ENCODE peak calls at places on chromosomes 1 and 21, in nine cellular contexts. One of them, this sample, is unnamed.

GRCh38 chr1:6180215-6180577 is at the start of gene CHD5:
- DNase-seq in endodermal cell: peak; percentile 80
- DNase-seq in heart right ventricle: no peak
- DNase-seq in suprapubic skin: no peak
- DNase-seq in psoas muscle: no peak
- DNase-seq in adrenal gland: no peak
- DNase-seq in cardiac muscle cell: no peak
- DNase-seq in fibroblast of lung: no peak
- DNase-seq in HepG2: no peak
- DNase-seq in this sample: no peak

GRCh38 chr1:34926894-34927293 is 2.6 kb downstream of the DLGAP3 start:
- DNase-seq in endodermal cell: peak; percentile 59
- DNase-seq in heart right ventricle: no peak
- DNase-seq in suprapubic skin: no peak
- DNase-seq in psoas muscle: no peak
- DNase-seq in adrenal gland: no peak
- DNase-seq in cardiac muscle cell: no peak
- DNase-seq in fibroblast of lung: no peak
- DNase-seq in HepG2: no peak
- DNase-seq in this sample: no peak

GRCh38 chr1:225879521-225880209 is 2.5 kb downstream of the TMEM63A start:
- DNase-seq in endodermal cell: no peak
- DNase-seq in heart right ventricle: no peak
- DNase-seq in suprapubic skin: no peak
- DNase-seq in psoas muscle: no peak
- DNase-seq in adrenal gland: no peak
- DNase-seq in cardiac muscle cell: no peak
- DNase-seq in fibroblast of lung: no peak
- DNase-seq in HepG2: peak; percentile 21
- DNase-seq in this sample: peak; percentile 10

GRCh38 chr1:43235451-43236121 is 34.2 kb upstream of the TMEM125 start:
- DNase-seq in endodermal cell: no peak
- DNase-seq in heart right ventricle: no peak
- DNase-seq in suprapubic skin: no peak
- DNase-seq in psoas muscle: no peak
- DNase-seq in adrenal gland: no peak
- DNase-seq in cardiac muscle cell: no peak
- DNase-seq in fibroblast of lung: no peak
- DNase-seq in HepG2: no peak
- DNase-seq in this sample: no peak

GRCh38 chr1:183807549-183808168 is 2.7 kb downstream of the RGL1 start:
- DNase-seq in endodermal cell: no peak
- DNase-seq in heart right ventricle: no peak
- DNase-seq in suprapubic skin: no peak
- DNase-seq in psoas muscle: no peak
- DNase-seq in adrenal gland: no peak
- DNase-seq in cardiac muscle cell: peak; percentile 33
- DNase-seq in fibroblast of lung: peak; percentile 60
- DNase-seq in HepG2: no peak
- DNase-seq in this sample: peak; percentile 13

GRCh38 chr1:116515702-116516101 is 55.1 kb downstream of the CD58 start:
- DNase-seq in endodermal cell: no peak
- DNase-seq in heart right ventricle: no peak
- DNase-seq in suprapubic skin: no peak
- DNase-seq in psoas muscle: no peak
- DNase-seq in adrenal gland: no peak
- DNase-seq in cardiac muscle cell: no peak
- DNase-seq in fibroblast of lung: no peak
- DNase-seq in HepG2: no peak
- DNase-seq in this sample: no peak

GRCh38 chr1:21869620-21870121 is 57.6 kb downstream of the LDLRAD2 start:
- DNase-seq in endodermal cell: no peak
- DNase-seq in heart right ventricle: peak; percentile 82
- DNase-seq in suprapubic skin: no peak
- DNase-seq in psoas muscle: peak; percentile 88
- DNase-seq in adrenal gland: peak; percentile 82
- DNase-seq in cardiac muscle cell: peak; percentile 84
- DNase-seq in fibroblast of lung: peak; percentile 76
- DNase-seq in HepG2: peak; percentile 20
- DNase-seq in this sample: peak; percentile 79

GRCh38 chr1:60878323-60878722 is 204.0 kb upstream of the NFIA start:
- DNase-seq in endodermal cell: no peak
- DNase-seq in heart right ventricle: no peak
- DNase-seq in suprapubic skin: no peak
- DNase-seq in psoas muscle: no peak
- DNase-seq in adrenal gland: no peak
- DNase-seq in cardiac muscle cell: no peak
- DNase-seq in fibroblast of lung: no peak
- DNase-seq in HepG2: no peak
- DNase-seq in this sample: no peak

GRCh38 chr1:84923317-84923716 is 30.3 kb upstream of the LPAR3 start:
- DNase-seq in endodermal cell: no peak
- DNase-seq in heart right ventricle: no peak
- DNase-seq in suprapubic skin: no peak
- DNase-seq in psoas muscle: no peak
- DNase-seq in adrenal gland: no peak
- DNase-seq in cardiac muscle cell: no peak
- DNase-seq in fibroblast of lung: no peak
- DNase-seq in HepG2: no peak
- DNase-seq in this sample: no peak

GRCh38 chr1:79848316-79848715 is 841.8 kb upstream of the ADGRL4 start:
- DNase-seq in endodermal cell: no peak
- DNase-seq in heart right ventricle: no peak
- DNase-seq in suprapubic skin: no peak
- DNase-seq in psoas muscle: no peak
- DNase-seq in adrenal gland: no peak
- DNase-seq in cardiac muscle cell: no peak
- DNase-seq in fibroblast of lung: no peak
- DNase-seq in HepG2: no peak
- DNase-seq in this sample: no peak

GRCh38 chr1:155052412-155053400 is 1.6 kb downstream of the ADAM15 start:
- DNase-seq in endodermal cell: peak; percentile 59
- DNase-seq in heart right ventricle: peak; percentile 85
- DNase-seq in suprapubic skin: no peak
- DNase-seq in psoas muscle: peak; percentile 71
- DNase-seq in adrenal gland: no peak
- DNase-seq in cardiac muscle cell: no peak
- DNase-seq in fibroblast of lung: no peak
- DNase-seq in HepG2: no peak
- DNase-seq in this sample: no peak

GRCh38 chr1:168287237-168287664 is 6.6 kb downstream of the TBX19 start:
- DNase-seq in endodermal cell: no peak
- DNase-seq in heart right ventricle: no peak
- DNase-seq in suprapubic skin: no peak
- DNase-seq in psoas muscle: no peak
- DNase-seq in adrenal gland: no peak
- DNase-seq in cardiac muscle cell: peak; percentile 66
- DNase-seq in fibroblast of lung: peak; percentile 57
- DNase-seq in HepG2: no peak
- DNase-seq in this sample: no peak

GRCh38 chr1:96340688-96341087 is 380.9 kb upstream of the PTBP2 start:
- DNase-seq in endodermal cell: no peak
- DNase-seq in heart right ventricle: no peak
- DNase-seq in suprapubic skin: no peak
- DNase-seq in psoas muscle: no peak
- DNase-seq in adrenal gland: no peak
- DNase-seq in cardiac muscle cell: no peak
- DNase-seq in fibroblast of lung: no peak
- DNase-seq in HepG2: no peak
- DNase-seq in this sample: no peak

GRCh38 chr1:221869759-221870158 is 127.9 kb upstream of the DUSP10 start:
- DNase-seq in endodermal cell: no peak
- DNase-seq in heart right ventricle: no peak
- DNase-seq in suprapubic skin: no peak
- DNase-seq in psoas muscle: no peak
- DNase-seq in adrenal gland: no peak
- DNase-seq in cardiac muscle cell: peak; percentile 15
- DNase-seq in fibroblast of lung: peak; percentile 72
- DNase-seq in HepG2: no peak
- DNase-seq in this sample: no peak

GRCh38 chr1:66951513-66951912 is 26.7 kb downstream of the MIER1 start:
- DNase-seq in endodermal cell: no peak
- DNase-seq in heart right ventricle: no peak
- DNase-seq in suprapubic skin: no peak
- DNase-seq in psoas muscle: no peak
- DNase-seq in adrenal gland: no peak
- DNase-seq in cardiac muscle cell: peak; percentile 51
- DNase-seq in fibroblast of lung: peak; percentile 25
- DNase-seq in HepG2: no peak
- DNase-seq in this sample: no peak

GRCh38 chr1:239232921-239233320 is 153.4 kb upstream of the CHRM3 start:
- DNase-seq in endodermal cell: no peak
- DNase-seq in heart right ventricle: no peak
- DNase-seq in suprapubic skin: no peak
- DNase-seq in psoas muscle: no peak
- DNase-seq in adrenal gland: no peak
- DNase-seq in cardiac muscle cell: no peak
- DNase-seq in fibroblast of lung: no peak
- DNase-seq in HepG2: no peak
- DNase-seq in this sample: no peak
- TF ChIP-seq CTCF in endodermal cell: no peak
- TF ChIP-seq CTCF in heart right ventricle: no peak
- TF ChIP-seq CTCF in suprapubic skin: no peak
- TF ChIP-seq CTCF in psoas muscle: no peak
- TF ChIP-seq CTCF in adrenal gland: no peak
- TF ChIP-seq CTCF in cardiac muscle cell: no peak
- TF ChIP-seq CTCF in fibroblast of lung: no peak
- TF ChIP-seq CTCF in HepG2: no peak
- TF ChIP-seq CTCF in this sample: no peak

GRCh38 chr21:26836546-26836945 is 8.7 kb downstream of the ADAMTS1 start:
- DNase-seq in endodermal cell: no peak
- DNase-seq in heart right ventricle: no peak
- DNase-seq in suprapubic skin: no peak
- DNase-seq in psoas muscle: no peak
- DNase-seq in adrenal gland: no peak
- DNase-seq in cardiac muscle cell: peak; percentile 29
- DNase-seq in fibroblast of lung: peak; percentile 32
- DNase-seq in HepG2: no peak
- DNase-seq in this sample: no peak
- H3K36me3 ChIP-seq in endodermal cell: peaks cover 56% of the 10 kb centered on the region
- H3K36me3 ChIP-seq in heart right ventricle: no peaks in the 10 kb centered on the region
- H3K36me3 ChIP-seq in suprapubic skin: peaks cover 40% of the 10 kb centered on the region
- H3K36me3 ChIP-seq in psoas muscle: peaks cover 8% of the 10 kb centered on the region
- H3K36me3 ChIP-seq in adrenal gland: no peaks in the 10 kb centered on the region
- H3K36me3 ChIP-seq in cardiac muscle cell: peaks cover 57% of the 10 kb centered on the region
- H3K36me3 ChIP-seq in fibroblast of lung: peaks cover 28% of the 10 kb centered on the region
- H3K36me3 ChIP-seq in HepG2: no peaks in the 10 kb centered on the region
- H3K36me3 ChIP-seq in this sample: peaks cover 54% of the 10 kb centered on the region

GRCh38 chr1:26999440-26999987 is 6.0 kb downstream of the TRNP1 start:
- DNase-seq in endodermal cell: peak; percentile 95
- DNase-seq in heart right ventricle: peak; percentile 78
- DNase-seq in suprapubic skin: peak; percentile 76
- DNase-seq in psoas muscle: peak; percentile 77
- DNase-seq in adrenal gland: no peak
- DNase-seq in cardiac muscle cell: peak; percentile 99
- DNase-seq in fibroblast of lung: peak; percentile 98
- DNase-seq in HepG2: peak; percentile 77
- DNase-seq in this sample: peak; percentile 63

GRCh38 chr1:27000817-27001460 is 7.4 kb downstream of the TRNP1 start:
- DNase-seq in endodermal cell: peak; percentile 50
- DNase-seq in heart right ventricle: no peak
- DNase-seq in suprapubic skin: no peak
- DNase-seq in psoas muscle: no peak
- DNase-seq in adrenal gland: no peak
- DNase-seq in cardiac muscle cell: peak; percentile 62
- DNase-seq in fibroblast of lung: no peak
- DNase-seq in HepG2: no peak
- DNase-seq in this sample: no peak

GRCh38 chr1:26998319-26999300 is 5.1 kb downstream of the TRNP1 start:
- DNase-seq in endodermal cell: peak; percentile 70
- DNase-seq in heart right ventricle: no peak
- DNase-seq in suprapubic skin: peak; percentile 67
- DNase-seq in psoas muscle: no peak
- DNase-seq in adrenal gland: no peak
- DNase-seq in cardiac muscle cell: peak; percentile 44
- DNase-seq in fibroblast of lung: peak; percentile 55
- DNase-seq in HepG2: no peak
- DNase-seq in this sample: no peak

GRCh38 chr1:27001570-27002360 is 8.3 kb downstream of the TRNP1 start:
- DNase-seq in endodermal cell: peak; percentile 61
- DNase-seq in heart right ventricle: peak; percentile 54
- DNase-seq in suprapubic skin: no peak
- DNase-seq in psoas muscle: peak; percentile 64
- DNase-seq in adrenal gland: no peak
- DNase-seq in cardiac muscle cell: peak; percentile 71
- DNase-seq in fibroblast of lung: peak; percentile 66
- DNase-seq in HepG2: peak; percentile 50
- DNase-seq in this sample: no peak

GRCh38 chr1:27000092-27000816 is 6.8 kb downstream of the TRNP1 start:
- DNase-seq in endodermal cell: peak; percentile 44
- DNase-seq in heart right ventricle: no peak
- DNase-seq in suprapubic skin: no peak
- DNase-seq in psoas muscle: no peak
- DNase-seq in adrenal gland: no peak
- DNase-seq in cardiac muscle cell: no peak
- DNase-seq in fibroblast of lung: peak; percentile 66
- DNase-seq in HepG2: no peak
- DNase-seq in this sample: no peak
- H3K27ac ChIP-seq in endodermal cell: peak overlapping the region; percentile 92
- H3K27ac ChIP-seq in heart right ventricle: peak overlapping the region; percentile 58
- H3K27ac ChIP-seq in suprapubic skin: peak overlapping the region; percentile 90
- H3K27ac ChIP-seq in psoas muscle: peak overlapping the region; percentile 23
- H3K27ac ChIP-seq in adrenal gland: no peak overlapping the region
- H3K27ac ChIP-seq in cardiac muscle cell: peak overlapping the region; percentile 93
- H3K27ac ChIP-seq in fibroblast of lung: peak overlapping the region; percentile 84
- H3K27ac ChIP-seq in HepG2: no peak overlapping the region
- H3K27ac ChIP-seq in this sample: peak overlapping the region; percentile 65

GRCh38 chr1:236315518-236315917 is 33.8 kb upstream of the ERO1B start:
- DNase-seq in endodermal cell: no peak
- DNase-seq in heart right ventricle: no peak
- DNase-seq in suprapubic skin: no peak
- DNase-seq in psoas muscle: no peak
- DNase-seq in adrenal gland: no peak
- DNase-seq in cardiac muscle cell: no peak
- DNase-seq in fibroblast of lung: no peak
- DNase-seq in HepG2: no peak
- DNase-seq in this sample: no peak

GRCh38 chr1:236316437-236316836 is 34.7 kb upstream of the ERO1B start:
- DNase-seq in endodermal cell: no peak
- DNase-seq in heart right ventricle: no peak
- DNase-seq in suprapubic skin: no peak
- DNase-seq in psoas muscle: no peak
- DNase-seq in adrenal gland: no peak
- DNase-seq in cardiac muscle cell: no peak
- DNase-seq in fibroblast of lung: no peak
- DNase-seq in HepG2: no peak
- DNase-seq in this sample: no peak

GRCh38 chr1:236311040-236311439 is 29.3 kb upstream of the ERO1B start:
- DNase-seq in endodermal cell: no peak
- DNase-seq in heart right ventricle: no peak
- DNase-seq in suprapubic skin: no peak
- DNase-seq in psoas muscle: no peak
- DNase-seq in adrenal gland: no peak
- DNase-seq in cardiac muscle cell: no peak
- DNase-seq in fibroblast of lung: no peak
- DNase-seq in HepG2: peak; percentile 7
- DNase-seq in this sample: no peak

GRCh38 chr1:236315092-236315491 is 33.3 kb upstream of the ERO1B start:
- DNase-seq in endodermal cell: no peak
- DNase-seq in heart right ventricle: no peak
- DNase-seq in suprapubic skin: no peak
- DNase-seq in psoas muscle: no peak
- DNase-seq in adrenal gland: no peak
- DNase-seq in cardiac muscle cell: no peak
- DNase-seq in fibroblast of lung: no peak
- DNase-seq in HepG2: no peak
- DNase-seq in this sample: no peak

GRCh38 chr1:236313412-236313811 is 31.7 kb upstream of the ERO1B start:
- DNase-seq in endodermal cell: no peak
- DNase-seq in heart right ventricle: no peak
- DNase-seq in suprapubic skin: no peak
- DNase-seq in psoas muscle: no peak
- DNase-seq in adrenal gland: no peak
- DNase-seq in cardiac muscle cell: no peak
- DNase-seq in fibroblast of lung: no peak
- DNase-seq in HepG2: no peak
- DNase-seq in this sample: no peak
- TF ChIP-seq CTCF in endodermal cell: no peak
- TF ChIP-seq CTCF in heart right ventricle: no peak
- TF ChIP-seq CTCF in suprapubic skin: no peak
- TF ChIP-seq CTCF in psoas muscle: no peak
- TF ChIP-seq CTCF in adrenal gland: no peak
- TF ChIP-seq CTCF in cardiac muscle cell: no peak
- TF ChIP-seq CTCF in fibroblast of lung: no peak
- TF ChIP-seq CTCF in HepG2: no peak
- TF ChIP-seq CTCF in this sample: no peak